ENCODE peak calls at places on chromosomes 6 and 20, in seven cellular contexts. L is endothelial cell, I is brain microvascular endothelial cell, D is A549, Q is IMR-90, K is left lung, M is dorsolateral prefrontal cortex. C is an unnamed sample.

GRCh38 chr20:36214684-36215256 is 21.5 kb upstream of the AAR2 start:
- DNase-seq in I (no peak), Q (peak), D (peak), K (no peak), M (no peak), L (no peak), C (no peak)

GRCh38 chr20:51650685-51651134 is 108.2 kb upstream of the NFATC2 start:
- DNase-seq in Q (peak), M (no peak), I (peak), L (no peak), K (no peak), D (no peak), C (no peak)

GRCh38 chr6:150640556-150641206 is 41.0 kb downstream of the PLEKHG1 start:
- DNase-seq in M (no peak), Q (no peak), K (no peak), L (no peak), I (no peak), D (no peak), C (no peak)

GRCh38 chr6:135944120-135944519 is 92.6 kb downstream of the PDE7B start:
- DNase-seq in I (no peak), K (no peak), Q (no peak), D (no peak), M (no peak), L (no peak), C (no peak)

GRCh38 chr6:166470863-166471410 is 88.2 kb upstream of the MPC1 start:
- DNase-seq in D (no peak), Q (no peak), L (no peak), I (no peak), M (no peak), K (no peak), C (no peak)

GRCh38 chr20:33751775-33752174 is 20.0 kb downstream of the ZNF341 start:
- DNase-seq in L (no peak), I (no peak), K (no peak), D (no peak), M (no peak), Q (no peak), C (no peak)

GRCh38 chr6:45677381-45677992 is 299.8 kb upstream of the SUPT3H start:
- DNase-seq in M (no peak), D (no peak), Q (peak), K (no peak), I (peak), L (no peak), C (peak)

GRCh38 chr20:41701596-41702350 is 83.6 kb upstream of the CHD6 start:
- DNase-seq in L (no peak), I (no peak), M (no peak), D (no peak), Q (no peak), K (no peak), C (no peak)

GRCh38 chr6:43478008-43478372 is 620 bp downstream of the TJAP1 start:
- DNase-seq in L (no peak), D (no peak), I (no peak), M (no peak), K (no peak), Q (no peak), C (no peak)

GRCh38 chr6:77403424-77403823 is 59.9 kb downstream of the HTR1B start:
- DNase-seq in D (peak), I (peak), L (no peak), M (no peak), Q (peak), K (no peak), C (no peak)

GRCh38 chr6:6546318-6547110 is 42.0 kb upstream of the LY86 start:
- DNase-seq in L (peak), D (no peak), Q (peak), M (peak), K (peak), I (no peak), C (peak)

GRCh38 chr6:152503541-152503940 is 133.6 kb downstream of the SYNE1 start:
- DNase-seq in D (no peak), I (no peak), M (no peak), L (no peak), Q (peak), K (no peak), C (no peak)

GRCh38 chr20:266604-267562 is 9.4 kb downstream of the DEFB132 start:
- DNase-seq in I (peak), D (peak), Q (peak), M (peak), K (peak), L (peak), C (peak)

GRCh38 chr6:85240787-85241186 is 209.1 kb upstream of the NT5E start:
- DNase-seq in K (no peak), Q (no peak), I (no peak), L (no peak), M (no peak), D (no peak), C (no peak)

GRCh38 chr6:53154794-53155193 is 6.2 kb upstream of the GCM1 start:
- DNase-seq in K (no peak), D (no peak), L (no peak), M (no peak), I (no peak), Q (no peak), C (no peak)

GRCh38 chr6:119713903-119714302 is 364.3 kb upstream of the MAN1A1 start:
- DNase-seq in M (no peak), D (no peak), K (no peak), Q (no peak), L (no peak), I (no peak), C (no peak)

GRCh38 chr6:11236351-11236750 is 3.9 kb upstream of the NEDD9 start:
- DNase-seq in Q (no peak), K (no peak), L (no peak), I (no peak), M (no peak), D (no peak), C (no peak)

GRCh38 chr20:57498425-57499400 is 26.2 kb downstream of the CTCFL start:
- DNase-seq in K (no peak), L (peak), M (no peak), Q (peak), I (peak), D (peak), C (no peak)

GRCh38 chr6:111843347-111844147 is 29.7 kb downstream of the FYN start:
- DNase-seq in K (no peak), Q (no peak), D (no peak), M (no peak), I (peak), L (no peak), C (no peak)

GRCh38 chr6:49479308-49480004 is 16.3 kb downstream of the CENPQ start:
- DNase-seq in D (no peak), K (no peak), Q (no peak), I (peak), M (no peak), L (no peak), C (no peak)

GRCh38 chr6:144617231-144618199 is 332.4 kb downstream of the UTRN start:
- DNase-seq in L (no peak), K (no peak), Q (no peak), I (no peak), M (no peak), D (no peak), C (no peak)

GRCh38 chr6:36962874-36963273 is 8.3 kb downstream of the PI16 start:
- DNase-seq in L (peak), M (no peak), D (peak), I (peak), Q (peak), K (peak), C (peak)

GRCh38 chr6:166602928-166603690 is 16.6 kb upstream of the RAMACL start:
- DNase-seq in D (no peak), I (no peak), K (no peak), Q (no peak), M (no peak), L (no peak), C (no peak)

GRCh38 chr6:47581591-47581990 is 104.0 kb downstream of the CD2AP start:
- DNase-seq in Q (no peak), M (no peak), I (no peak), D (no peak), K (no peak), L (no peak), C (no peak)

GRCh38 chr6:144555078-144555477 is 269.9 kb downstream of the UTRN start:
- DNase-seq in D (no peak), Q (no peak), K (no peak), I (no peak), M (no peak), L (no peak), C (no peak)

GRCh38 chr6:160462551-160463109 is 114.5 kb downstream of the SLC22A3 start:
- DNase-seq in D (no peak), Q (peak), M (no peak), I (peak), L (no peak), K (no peak), C (no peak)

GRCh38 chr6:106082735-106083398 is 3.3 kb upstream of the PRDM1 start:
- DNase-seq in Q (peak), M (no peak), K (no peak), L (no peak), I (peak), D (no peak), C (no peak)

GRCh38 chr6:87059943-87060342 is 35.0 kb downstream of the CGA start:
- DNase-seq in L (no peak), Q (no peak), I (no peak), D (no peak), M (no peak), K (no peak), C (no peak)

GRCh38 chr6:142015011-142015410 is 117.7 kb upstream of the GJE1 start:
- DNase-seq in D (no peak), Q (no peak), I (no peak), M (no peak), L (no peak), K (no peak), C (no peak)

GRCh38 chr6:125816828-125817280 is 26.1 kb downstream of the NCOA7 start:
- DNase-seq in L (no peak), M (no peak), D (no peak), K (no peak), Q (no peak), I (no peak), C (no peak)

GRCh38 chr6:168545428-168545827 is 104.4 kb downstream of the SMOC2 start:
- DNase-seq in L (no peak), I (no peak), Q (no peak), K (no peak), D (no peak), M (no peak), C (no peak)
- TF ChIP-seq CTCF in L (no peak), I (no peak), Q (no peak), K (no peak), D (no peak), M (no peak), C (no peak)

GRCh38 chr6:54244430-54244829 is 63.8 kb upstream of the TINAG start:
- DNase-seq in I (no peak), D (peak), M (no peak), Q (peak), K (no peak), L (no peak), C (no peak)
- TF ChIP-seq CTCF in I (peak), D (peak), M (peak), Q (peak), K (peak), L (peak), C (peak)

GRCh38 chr6:68994561-68994960 is 359.5 kb downstream of the ADGRB3 start:
- DNase-seq in M (no peak), L (no peak), Q (no peak), D (no peak), I (no peak), K (no peak), C (no peak)
- TF ChIP-seq CTCF in M (no peak), L (no peak), Q (no peak), D (no peak), I (no peak), K (no peak), C (no peak)

DNA sequence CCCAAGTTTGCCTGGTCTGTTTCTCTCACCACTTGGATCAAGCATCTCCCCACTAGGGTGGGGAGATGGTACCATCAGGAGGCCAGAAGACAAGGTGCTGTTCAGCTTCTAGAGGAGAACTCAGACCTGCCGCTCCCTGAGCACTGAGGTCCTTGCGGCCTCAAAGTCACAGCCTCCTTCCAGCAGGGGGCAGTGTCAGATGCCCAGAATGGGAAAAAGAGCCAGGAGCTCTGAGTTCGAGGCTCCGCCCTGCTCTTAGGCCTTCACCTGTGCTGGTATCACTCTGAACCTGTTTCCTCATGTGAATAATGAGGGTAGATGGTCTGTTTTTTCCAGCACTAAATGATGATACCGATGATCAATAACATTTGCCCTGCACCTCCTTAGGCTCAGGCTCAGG is 68.7 kb downstream of the TOX2 start:
- DNase-seq in Q (no peak), M (no peak), K (no peak), L (no peak), D (peak), I (no peak), C (no peak)
- TF ChIP-seq CTCF in Q (peak), M (no peak), K (no peak), L (peak), D (peak), I (peak), C (no peak)

DNA sequence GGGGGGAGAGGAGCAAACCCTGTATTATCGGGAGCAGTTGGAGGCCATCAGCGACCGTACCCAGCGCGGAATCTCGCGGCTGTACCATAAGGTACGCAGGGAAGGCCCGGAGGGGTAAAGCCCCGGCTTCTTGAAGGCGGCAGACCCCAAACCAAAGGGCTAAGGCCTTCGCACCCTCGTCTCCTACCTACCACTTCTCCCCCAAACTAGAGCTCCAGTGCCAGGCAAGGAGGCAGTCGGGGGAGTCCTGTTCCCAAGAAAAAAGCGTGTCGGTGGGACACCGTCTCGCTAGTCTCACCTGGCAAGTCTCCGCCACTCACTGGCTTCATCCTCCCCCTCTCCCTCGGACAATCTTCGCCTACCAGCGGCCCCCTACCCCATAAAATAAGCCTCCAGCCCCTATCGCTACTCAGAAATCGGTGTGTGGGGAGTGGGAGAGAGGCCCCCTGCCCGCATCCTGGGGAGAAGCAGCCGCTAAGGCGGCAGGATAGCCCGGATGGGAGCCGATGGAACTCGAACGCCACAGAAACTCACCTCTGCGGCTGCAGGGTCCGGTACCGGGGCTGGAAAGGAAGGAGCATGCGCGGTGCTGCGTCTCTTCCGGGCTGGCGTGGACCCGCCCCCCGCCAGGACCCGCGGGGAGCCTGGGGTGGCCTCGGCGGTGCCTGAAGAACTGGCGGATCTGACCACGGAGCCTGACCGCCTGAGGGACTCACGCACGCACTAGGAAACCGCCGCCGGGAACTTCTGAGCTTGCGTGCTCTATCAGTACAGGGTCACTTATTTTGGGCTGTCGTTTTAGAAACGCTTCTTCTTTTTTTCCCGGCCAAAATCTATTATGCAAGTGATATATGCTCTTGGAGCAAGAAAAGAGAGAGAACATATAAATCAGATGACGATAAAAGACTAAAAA is at the start of gene RPS10:
- DNase-seq in L (peak), Q (peak), K (peak), I (peak), D (peak), M (peak), C (peak)
- TF ChIP-seq CTCF in L (no peak), Q (peak), K (no peak), I (no peak), D (no peak), M (no peak), C (peak)